ENCODE peak calls at places on chromosomes 16 and 17, in six cellular contexts. R, A, B, N, C and M are unnamed samples. For H3K27me3, the result is how much of the 10 kb centered on the place peaks cover.

GRCh38 chr17:61452301-61453290 is at the start of gene TBX4:
- DNase-seq in R (no peak), A (no peak), B (no peak), N (no peak), C (no peak), M (no peak)

GRCh38 chr16:65117701-65118448 is 4.0 kb downstream of the CDH11 start:
- DNase-seq in R (no peak), A (peak), B (peak), N (peak), C (peak), M (peak)

GRCh38 chr16:73152731-73153130 is 104.8 kb upstream of the ZFHX3 start:
- DNase-seq in R (no peak), A (no peak), B (no peak), N (no peak), C (no peak), M (no peak)

GRCh38 chr16:67883872-67884261 is 818 bp upstream of the NRN1L start:
- DNase-seq in R (no peak), A (peak), B (peak), N (peak), C (peak), M (peak)

GRCh38 chr17:8126306-8127066 is 2.6 kb upstream of the HES7 start:
- DNase-seq in R (no peak), A (peak), B (peak), N (peak), C (peak), M (peak)

GRCh38 chr16:67277294-67277998 is 1.9 kb upstream of the PLEKHG4 start:
- DNase-seq in R (no peak), A (no peak), B (no peak), N (no peak), C (peak), M (no peak)

GRCh38 chr16:4094138-4094773 is 22.0 kb downstream of the ADCY9 start:
- DNase-seq in R (no peak), A (peak), B (no peak), N (no peak), C (no peak), M (peak)

GRCh38 chr16:88650749-88651275 is at the start of gene CYBA:
- DNase-seq in R (no peak), A (peak), B (peak), N (peak), C (peak), M (peak)

DNA sequence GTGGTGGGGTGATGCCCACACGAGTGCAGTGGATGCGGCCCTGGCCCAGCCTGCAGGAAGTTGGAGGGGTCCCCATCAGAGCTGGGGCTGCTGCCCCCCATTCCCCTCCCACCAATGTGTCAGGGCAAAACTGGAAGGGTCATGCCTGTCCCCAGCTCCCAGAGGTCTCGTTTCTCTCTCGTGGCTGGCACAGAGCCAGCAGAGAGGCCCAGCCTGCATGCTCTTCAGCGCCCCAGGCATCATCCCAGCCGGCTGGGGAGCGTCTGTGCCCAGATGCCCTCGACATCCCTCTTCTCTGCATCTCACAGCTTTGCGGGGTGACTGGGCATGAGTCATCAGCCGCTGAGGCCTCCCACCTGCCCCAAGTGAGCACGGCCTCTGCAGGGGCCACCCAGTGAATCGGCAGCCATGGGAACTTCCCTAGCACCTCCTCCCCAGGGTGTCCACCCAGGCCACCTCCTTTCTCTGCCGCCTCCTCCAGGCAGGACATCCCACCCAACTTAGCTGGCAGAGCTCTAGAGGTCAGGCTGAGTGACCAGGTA is 9.8 kb upstream of the CSNK1D start:
- DNase-seq in R (no peak), A (peak), B (no peak), N (no peak), C (no peak), M (no peak)
- H3K27ac ChIP-seq in R (peak), A (no peak), B (no peak), N (no peak), C (no peak), M (no peak)

DNA sequence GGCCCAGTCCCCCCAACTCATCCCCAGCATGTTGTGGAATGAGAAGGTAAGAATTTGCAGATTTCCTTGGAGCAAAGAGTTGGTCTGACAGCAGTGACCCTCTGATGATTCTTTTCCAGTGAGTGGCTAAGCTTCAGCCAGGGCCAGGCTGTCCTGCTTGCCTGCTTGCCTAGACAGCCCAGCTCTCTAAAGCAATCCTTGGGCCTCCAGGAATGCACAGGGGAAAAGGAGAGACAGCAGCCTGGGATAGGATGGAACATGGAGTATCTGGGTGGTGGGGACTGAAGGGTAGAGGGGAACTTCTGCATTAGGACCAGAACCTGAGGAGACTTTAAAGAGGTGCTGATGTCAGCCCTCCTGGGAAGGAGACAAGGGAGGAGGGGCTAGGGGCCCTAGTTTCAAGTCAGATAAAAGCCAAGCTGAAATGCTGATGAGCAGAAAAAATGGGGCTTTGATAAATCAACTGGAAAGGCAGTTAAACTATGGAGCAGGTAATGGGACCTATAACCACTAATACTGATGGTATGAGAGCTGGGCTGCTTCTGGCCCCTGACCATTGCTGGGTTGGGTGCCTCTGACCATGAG is 1.8 kb downstream of the HOXB7 start:
- DNase-seq in R (no peak), A (no peak), B (no peak), N (peak), C (no peak), M (no peak)
- H3K4me3 ChIP-seq in R (no peak), A (no peak), B (no peak), N (no peak), C (no peak), M (no peak)

GRCh38 chr17:41452276-41452675 is 11.5 kb upstream of the KRT38 start:
- DNase-seq in R (no peak), A (no peak), B (no peak), N (no peak), C (no peak), M (no peak)

GRCh38 chr17:41456206-41456605 is 11.0 kb downstream of the KRT32 start:
- DNase-seq in R (no peak), A (no peak), B (no peak), N (no peak), C (no peak), M (no peak)

GRCh38 chr17:41457656-41458055 is 9.5 kb downstream of the KRT32 start:
- DNase-seq in R (no peak), A (no peak), B (no peak), N (no peak), C (no peak), M (no peak)

GRCh38 chr17:41453069-41453468 is 12.3 kb upstream of the KRT38 start:
- DNase-seq in R (no peak), A (no peak), B (no peak), N (no peak), C (no peak), M (no peak)

GRCh38 chr17:41455236-41455635 is 11.9 kb downstream of the KRT32 start:
- DNase-seq in R (no peak), A (no peak), B (no peak), N (no peak), C (no peak), M (no peak)
- H3K27me3 ChIP-seq in R (under half), A (under half), B (under half), N (under half), C (under half), M (under half)

GRCh38 chr17:10042589-10043244 is 137.6 kb upstream of the RCVRN start:
- DNase-seq in R (no peak), A (no peak), B (no peak), N (no peak), C (no peak), M (no peak)

GRCh38 chr17:10046259-10046658 is 141.2 kb upstream of the RCVRN start:
- DNase-seq in R (no peak), A (no peak), B (no peak), N (no peak), C (no peak), M (no peak)

GRCh38 chr17:10041287-10041612 is 136.2 kb upstream of the RCVRN start:
- DNase-seq in R (no peak), A (no peak), B (no peak), N (no peak), C (no peak), M (no peak)

GRCh38 chr17:10046786-10047609 is 141.9 kb upstream of the RCVRN start:
- DNase-seq in R (no peak), A (no peak), B (no peak), N (no peak), C (no peak), M (no peak)

GRCh38 chr17:10041916-10042588 is 137.0 kb upstream of the RCVRN start:
- DNase-seq in R (no peak), A (no peak), B (no peak), N (no peak), C (no peak), M (no peak)
- H3K27ac ChIP-seq in R (peak), A (peak), B (peak), N (no peak), C (no peak), M (no peak)

DNA sequence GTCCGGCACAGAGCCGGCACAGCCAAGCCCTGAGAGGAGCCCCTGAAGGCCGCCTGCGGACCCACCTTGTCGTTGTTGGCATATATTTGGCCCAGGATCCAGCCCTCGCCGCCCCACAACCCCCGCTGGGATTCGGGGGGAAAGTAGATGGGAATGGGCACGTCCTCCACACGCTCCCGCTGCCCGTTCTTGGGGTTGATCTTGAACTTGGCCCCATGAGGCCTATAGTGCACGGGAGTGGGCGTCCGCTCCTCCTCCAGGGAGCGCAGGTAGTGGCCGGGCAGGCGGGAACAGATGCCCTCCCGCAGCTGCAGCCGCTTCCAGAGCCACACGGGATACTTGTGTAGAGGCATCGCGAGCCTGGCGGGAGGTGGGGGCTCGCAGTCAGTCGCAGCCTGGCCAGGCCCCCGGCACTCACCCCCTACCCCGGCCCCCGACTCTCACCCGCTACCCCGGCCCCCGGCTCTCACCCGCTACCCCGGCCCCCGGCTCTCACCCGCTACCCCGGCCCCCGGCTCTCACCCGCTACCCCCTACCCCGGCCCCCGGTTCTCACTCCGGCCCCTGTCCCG is 387 bp downstream of the MRPL28 start:
- DNase-seq in R (no peak), A (no peak), B (no peak), N (no peak), C (peak), M (no peak)
- H3K4me3 ChIP-seq in R (peak), A (peak), B (peak), N (peak), C (peak), M (peak)

GRCh38 chr17:79669861-79670260 is 59.0 kb upstream of the RBFOX3 start:
- DNase-seq in R (no peak), A (no peak), B (no peak), N (no peak), C (no peak), M (no peak)
- H3K27me3 ChIP-seq in R (under half), A (under half), B (under half), N (half or more), C (under half), M (under half)

GRCh38 chr17:31740611-31741082 is 118.4 kb downstream of the COPRS start:
- DNase-seq in R (no peak), A (peak), B (no peak), N (no peak), C (no peak), M (no peak)
- H3K27ac ChIP-seq in R (peak), A (no peak), B (peak), N (no peak), C (no peak), M (no peak)

GRCh38 chr16:75864243-75864642 is 138.0 kb upstream of the CPHXL start:
- DNase-seq in R (no peak), A (no peak), B (no peak), N (no peak), C (no peak), M (no peak)

GRCh38 chr16:75861981-75862380 is 135.7 kb upstream of the CPHXL start:
- DNase-seq in R (no peak), A (no peak), B (no peak), N (no peak), C (no peak), M (no peak)

DNA sequence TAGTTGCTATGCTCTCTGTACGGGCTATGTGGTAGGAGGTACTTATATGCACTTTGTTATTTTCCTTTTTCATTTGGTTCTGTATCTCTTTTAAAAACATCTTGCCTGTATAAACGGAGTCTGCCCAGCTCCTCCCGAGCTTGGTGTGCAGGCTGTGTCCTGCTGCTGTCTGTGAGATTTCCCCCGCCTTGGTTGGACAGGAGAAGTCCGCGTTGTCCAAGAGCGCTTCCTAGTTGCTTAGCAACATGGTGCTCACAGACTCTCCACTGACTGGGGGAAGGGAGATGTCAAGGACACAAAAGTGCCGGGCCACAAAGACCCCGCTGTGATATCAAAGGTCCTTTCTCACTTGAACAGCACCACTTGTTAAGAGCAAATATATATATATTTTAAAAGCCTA is 134.4 kb upstream of the CPHXL start:
- DNase-seq in R (no peak), A (peak), B (no peak), N (no peak), C (no peak), M (peak)
- H3K4me3 ChIP-seq in R (no peak), A (no peak), B (no peak), N (no peak), C (no peak), M (no peak)